ENCODE peak calls at places on chromosomes 3 and 15, in four cellular contexts. J is cardiac fibroblast, T is GM12891, V is T-helper 9 cell. Y is an unnamed sample.

GRCh38 chr3:52403271-52403841 is 41.5 kb downstream of the SEMA3G start:
- DNase-seq in J (no peak), T (no peak), V (no peak), Y (no peak)

GRCh38 chr3:113535898-113536297 is 3.5 kb downstream of the SIDT1 start:
- DNase-seq in J (no peak), T (no peak), V (no peak), Y (no peak)

GRCh38 chr3:30538787-30539186 is 67.6 kb upstream of the TGFBR2 start:
- DNase-seq in J (peak), T (no peak), V (no peak), Y (peak)

GRCh38 chr3:50299929-50300680 is 900 bp upstream of the HYAL3 start:
- DNase-seq in J (peak), T (no peak), V (no peak), Y (peak)

GRCh38 chr3:43699864-43700263 is 9.1 kb downstream of the ABHD5 start:
- DNase-seq in J (no peak), T (peak), V (no peak), Y (no peak)

GRCh38 chr3:38121451-38121831 is 15.5 kb downstream of the ACAA1 start:
- DNase-seq in J (no peak), T (no peak), V (no peak), Y (no peak)

GRCh38 chr3:114462750-114463149 is 168.9 kb downstream of the TIGIT start:
- DNase-seq in J (no peak), T (no peak), V (no peak), Y (no peak)

GRCh38 chr15:63729115-63729884 is 104.4 kb downstream of the HERC1 start:
- DNase-seq in J (no peak), T (no peak), V (no peak), Y (no peak)

GRCh38 chr3:152272771-152273242 is 4.1 kb downstream of the MBNL1 start:
- DNase-seq in J (peak), T (no peak), V (no peak), Y (peak)

GRCh38 chr15:63070681-63071129 is 28.2 kb downstream of the TPM1 start:
- DNase-seq in J (peak), T (no peak), V (no peak), Y (no peak)

GRCh38 chr3:187027531-187027936 is 97.2 kb downstream of the ST6GAL1 start:
- DNase-seq in J (no peak), T (no peak), V (peak), Y (no peak)

GRCh38 chr15:57283774-57284508 is 92.4 kb upstream of the CGNL1 start:
- DNase-seq in J (peak), T (no peak), V (no peak), Y (peak)

GRCh38 chr3:114711321-114711891 is 417.6 kb downstream of the TIGIT start:
- DNase-seq in J (no peak), T (no peak), V (no peak), Y (no peak)

GRCh38 chr3:45088543-45088942 is 57.6 kb downstream of the CDCP1 start:
- DNase-seq in J (no peak), T (no peak), V (no peak), Y (no peak)

GRCh38 chr3:59641169-59641914 is 591.5 kb upstream of the CFAP20DC start:
- DNase-seq in J (peak), T (no peak), V (no peak), Y (peak)

GRCh38 chr3:11386413-11387155 is 114.4 kb downstream of the ATG7 start:
- DNase-seq in J (no peak), T (no peak), V (no peak), Y (peak)

GRCh38 chr3:138629526-138629925 is 21.0 kb downstream of the FAIM start:
- DNase-seq in J (no peak), T (no peak), V (no peak), Y (no peak)

GRCh38 chr15:59339252-59339672 is 33.4 kb downstream of the MYO1E start:
- DNase-seq in J (peak), T (no peak), V (no peak), Y (peak)

GRCh38 chr3:39721076-39721475 is 88.3 kb upstream of the MYRIP start:
- DNase-seq in J (peak), T (no peak), V (no peak), Y (peak)

GRCh38 chr15:36784098-36784670 is 204.8 kb downstream of the CDIN1 start:
- DNase-seq in J (no peak), T (no peak), V (no peak), Y (no peak)

GRCh38 chr15:69060744-69061143 is 46.2 kb downstream of the NOX5 start:
- DNase-seq in J (no peak), T (no peak), V (no peak), Y (no peak)

GRCh38 chr3:197151562-197151961 is 121.9 kb upstream of the MELTF start:
- DNase-seq in J (peak), T (no peak), V (no peak), Y (peak)

GRCh38 chr3:113758389-113759029 is 11.7 kb downstream of the ATP6V1A start:
- DNase-seq in J (peak), T (no peak), V (no peak), Y (peak)

GRCh38 chr3:57756528-57757401 is 656 bp downstream of the SLMAP start:
- DNase-seq in J (peak), T (peak), V (peak), Y (peak)

GRCh38 chr3:65078748-65079147 is 390.9 kb upstream of the ADAMTS9 start:
- DNase-seq in J (no peak), T (no peak), V (no peak), Y (no peak)

GRCh38 chr3:51678685-51679084 is 7.6 kb downstream of the TEX264 start:
- DNase-seq in J (no peak), T (no peak), V (no peak), Y (no peak)

GRCh38 chr3:170359178-170359704 is 1.7 kb downstream of the SKIL start:
- DNase-seq in J (no peak), T (no peak), V (no peak), Y (no peak)

GRCh38 chr3:47247131-47248064 is 35.2 kb downstream of the KIF9 start:
- DNase-seq in J (no peak), T (no peak), V (no peak), Y (no peak)

GRCh38 chr3:52446631-52447511 is 2.0 kb upstream of the SEMA3G start:
- DNase-seq in J (peak), T (peak), V (peak), Y (peak)

GRCh38 chr3:126315083-126315658 is 42.0 kb downstream of the KLF15 start:
- DNase-seq in J (no peak), T (no peak), V (no peak), Y (no peak)

GRCh38 chr3:155676252-155676981 is 68.5 kb downstream of the PLCH1 start:
- DNase-seq in J (peak), T (no peak), V (no peak), Y (peak)

GRCh38 chr3:118991775-118992174 is 42.9 kb downstream of the IGSF11 start:
- DNase-seq in J (no peak), T (no peak), V (no peak), Y (no peak)

GRCh38 chr3:16227566-16227965 is 37.2 kb downstream of the DPH3 start:
- DNase-seq in J (no peak), T (no peak), V (no peak), Y (no peak)

GRCh38 chr3:129382366-129382765 is 46.1 kb downstream of the EFCAB12 start:
- DNase-seq in J (no peak), T (no peak), V (no peak), Y (no peak)